ENCODE peak calls at places on chromosomes 12 and 14, in five cellular contexts. H is cardiac muscle cell, F is AG09309, U is AG04450, X is fibroblast of lung. B is an unnamed sample.

GRCh38 chr14:29757711-29758233 is 169.9 kb downstream of the PRKD1 start:
- DNase-seq in H (no peak), F (no peak), U (no peak), X (no peak), B (no peak)

GRCh38 chr12:3747543-3747942 is 5.4 kb downstream of the CRACR2A start:
- DNase-seq in H (no peak), F (no peak), U (no peak), X (no peak), B (no peak)

GRCh38 chr14:63578300-63578699 is 35.1 kb upstream of the PPP2R5E start:
- DNase-seq in H (no peak), F (no peak), U (no peak), X (peak; percentile 6), B (no peak)

GRCh38 chr14:100589071-100589759 is 2.0 kb upstream of the BEGAIN start:
- DNase-seq in H (no peak), F (no peak), U (no peak), X (no peak), B (no peak)

GRCh38 chr12:2693204-2693860 is 101.4 kb upstream of the FKBP4 start:
- DNase-seq in H (no peak), F (no peak), U (no peak), X (no peak), B (no peak)

GRCh38 chr12:113162102-113163029 is 12.8 kb downstream of the CFAP73 start:
- DNase-seq in H (peak; percentile 80), F (no peak), U (no peak), X (peak; percentile 57), B (no peak)

GRCh38 chr12:106416273-106416672 is 58.7 kb downstream of the POLR3B start:
- DNase-seq in H (no peak), F (no peak), U (no peak), X (peak; percentile 88), B (no peak)

GRCh38 chr12:4273651-4274395 is at the start of gene CCND2:
- DNase-seq in H (peak; percentile 91), F (no peak), U (no peak), X (peak; percentile 68), B (no peak)

GRCh38 chr14:105203057-105203494 is 22.0 kb upstream of the NUDT14 start:
- DNase-seq in H (peak; percentile 79), F (no peak), U (peak; percentile 32), X (peak; percentile 55), B (no peak)

GRCh38 chr12:6699989-6700645 is 498 bp downstream of the PIANP start:
- DNase-seq in H (peak; percentile 49), F (no peak), U (no peak), X (no peak), B (no peak)

GRCh38 chr14:101123639-101124525 is 220.4 kb upstream of the RTL1 start:
- DNase-seq in H (no peak), F (no peak), U (no peak), X (peak; percentile 40), B (no peak)

GRCh38 chr12:110039085-110039807 is 9.1 kb downstream of the C12orf76 start:
- DNase-seq in H (no peak), F (peak; percentile 81), U (peak; percentile 95), X (peak; percentile 95), B (peak; percentile 77)

GRCh38 chr12:117058442-117059072 is 40.7 kb downstream of the TESC start:
- DNase-seq in H (no peak), F (no peak), U (no peak), X (no peak), B (no peak)

GRCh38 chr14:30227871-30228270 is 300.2 kb upstream of the PRKD1 start:
- DNase-seq in H (no peak), F (no peak), U (no peak), X (peak; percentile 68), B (peak; percentile 37)

GRCh38 chr12:79886917-79887519 is 47.9 kb downstream of the PPP1R12A start:
- DNase-seq in H (no peak), F (peak; percentile 23), U (peak; percentile 11), X (peak; percentile 57), B (peak; percentile 46)

GRCh38 chr12:78062781-78063180 is 232.1 kb downstream of the NAV3 start:
- DNase-seq in H (no peak), F (no peak), U (peak; percentile 48), X (peak; percentile 84), B (peak; percentile 14)

GRCh38 chr14:52551696-52552062 is 626 bp downstream of the TXNDC16 start:
- DNase-seq in H (peak; percentile 42), F (no peak), U (no peak), X (peak; percentile 30), B (peak; percentile 6)

GRCh38 chr14:50057331-50057730 is 59.0 kb downstream of the VCPKMT start:
- DNase-seq in H (no peak), F (no peak), U (no peak), X (no peak), B (no peak)

GRCh38 chr12:76945867-76946266 is 67.0 kb upstream of the CSRP2 start:
- DNase-seq in H (no peak), F (no peak), U (peak; percentile 10), X (peak; percentile 75), B (no peak)

GRCh38 chr14:94707494-94707893 is 62.4 kb downstream of the GSC start:
- DNase-seq in H (no peak), F (no peak), U (no peak), X (no peak), B (no peak)

GRCh38 chr12:4700621-4701026 is 19.6 kb upstream of the GALNT8 start:
- DNase-seq in H (peak; percentile 15), F (peak; percentile 4), U (peak; percentile 44), X (peak; percentile 72), B (no peak)

DNA sequence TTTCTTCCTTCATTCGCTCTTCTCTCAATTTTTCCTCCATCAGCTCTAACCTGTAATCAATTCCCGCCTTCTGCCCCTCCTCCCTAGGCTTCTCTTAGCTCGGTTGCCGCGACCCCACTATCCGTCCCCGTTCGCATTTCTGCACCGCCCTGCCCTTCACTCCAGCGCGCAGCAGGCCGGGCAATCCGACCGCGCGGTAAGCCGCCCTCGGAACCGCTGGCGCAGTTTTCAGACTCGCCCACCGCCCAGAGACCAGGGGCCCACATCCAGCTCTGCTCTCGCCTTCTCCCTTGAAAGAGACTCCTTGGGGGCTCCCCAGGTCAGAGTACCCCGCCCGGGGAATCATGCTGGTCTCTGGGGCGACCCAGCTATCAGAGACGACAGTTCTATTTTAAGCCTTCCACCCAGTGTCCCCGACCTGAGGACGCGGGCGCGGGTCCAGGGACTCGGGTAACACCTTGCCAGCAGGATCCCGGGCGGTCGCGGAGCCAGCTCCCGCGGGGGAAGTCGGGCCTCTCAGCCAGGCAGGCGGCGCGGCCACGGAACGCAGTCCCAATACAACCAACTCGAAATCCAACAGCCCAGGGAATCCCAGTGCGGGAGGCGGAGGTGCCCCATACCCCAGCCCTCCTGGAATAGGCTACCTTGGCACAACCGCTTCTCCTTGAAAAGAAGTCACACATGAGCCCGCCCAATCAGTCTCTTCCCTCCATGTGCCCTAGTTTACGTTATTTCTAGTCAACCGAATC is 5.7 kb upstream of the SLC38A4 start:
- DNase-seq in H (peak; percentile 57), F (no peak), U (no peak), X (peak; percentile 7), B (no peak)
- H3K4me3 ChIP-seq in H (peak overlapping the region; percentile 37), F (peak overlapping the region; percentile 44), U (peak overlapping the region; percentile 55), X (peak overlapping the region; percentile 54), B (peak overlapping the region; percentile 51)

GRCh38 chr12:123389560-123390351 is 5.8 kb downstream of the KMT5A start:
- DNase-seq in H (peak; percentile 91), F (no peak), U (no peak), X (peak; percentile 29), B (no peak)
- H3K4me3 ChIP-seq in H (peak overlapping the region; percentile 43), F (peak overlapping the region; percentile 44), U (peak overlapping the region; percentile 64), X (peak overlapping the region; percentile 77), B (peak overlapping the region; percentile 66)

GRCh38 chr12:29380536-29381523 is at the start of gene ERGIC2:
- DNase-seq in H (peak; percentile 99), F (peak; percentile 96), U (peak; percentile 97), X (peak; percentile 98), B (peak; percentile 100)

GRCh38 chr12:29374012-29374411 is 7.0 kb downstream of the ERGIC2 start:
- DNase-seq in H (no peak), F (no peak), U (no peak), X (no peak), B (no peak)

GRCh38 chr12:29374913-29375312 is 6.1 kb downstream of the ERGIC2 start:
- DNase-seq in H (no peak), F (no peak), U (no peak), X (no peak), B (no peak)

GRCh38 chr12:29376118-29376517 is 4.9 kb downstream of the ERGIC2 start:
- DNase-seq in H (no peak), F (no peak), U (no peak), X (no peak), B (no peak)
- H3K4me3 ChIP-seq in H (no peak overlapping the region), F (no peak overlapping the region), U (no peak overlapping the region), X (no peak overlapping the region), B (no peak overlapping the region)

GRCh38 chr14:74348241-74348734 is at the start of gene VRTN:
- DNase-seq in H (no peak), F (no peak), U (no peak), X (no peak), B (no peak)
- H3K4me3 ChIP-seq in H (no peak within 1 kb of the TSS), F (no peak within 1 kb of the TSS), U (no peak within 1 kb of the TSS), X (no peak within 1 kb of the TSS), B (no peak within 1 kb of the TSS)

B was measured in HFF-Myc.